ENCODE peak calls at places on chromosomes 2 and 18, in nine cellular contexts. H is CD4-positive, alpha-beta memory T cell; Z is A549; O is CD8-positive, alpha-beta memory T cell; J is mammary epithelial cell; G is left lung; W is fibroblast of lung; M is right atrium auricular region; C is breast epithelium. N is an unnamed sample. For H3K4me1, the result is how much of the 10 kb centered on the place peaks cover.

GRCh38 chr2:132651115-132652099 is 18.6 kb downstream of the LYPD1 start:
- DNase-seq in C (no peak), Z (peak), M (no peak), H (no peak), G (no peak), W (peak), J (no peak), O (no peak), N (no peak)

GRCh38 chr2:221731432-221731831 is 159.3 kb upstream of the EPHA4 start:
- DNase-seq in O (no peak), W (no peak), C (no peak), H (no peak), Z (peak), M (no peak), G (no peak), J (no peak), N (no peak)

GRCh38 chr18:36601316-36601715 is 227.5 kb downstream of the TPGS2 start:
- DNase-seq in Z (no peak), G (no peak), C (no peak), O (no peak), H (no peak), W (no peak), M (no peak), J (no peak), N (no peak)

GRCh38 chr2:20619624-20620024 is 31.3 kb downstream of the HS1BP3 start:
- DNase-seq in H (no peak), M (no peak), O (no peak), W (peak), J (no peak), C (peak), G (peak), Z (no peak), N (peak)

GRCh38 chr18:56632070-56633022 is 6.0 kb downstream of the TXNL1 start:
- DNase-seq in W (no peak), C (no peak), J (no peak), Z (no peak), G (no peak), M (no peak), H (no peak), O (no peak), N (no peak)

GRCh38 chr18:77069931-77070330 is 62.7 kb downstream of the MBP start:
- DNase-seq in O (no peak), H (peak), C (no peak), J (no peak), Z (no peak), W (no peak), M (no peak), G (no peak), N (no peak)

GRCh38 chr2:69692424-69692823 is 48.9 kb upstream of the AAK1 start:
- DNase-seq in C (no peak), H (no peak), Z (no peak), J (peak), M (no peak), O (no peak), W (peak), G (no peak), N (no peak)

GRCh38 chr2:224970311-224970710 is 72.0 kb downstream of the DOCK10 start:
- DNase-seq in W (no peak), J (no peak), G (no peak), Z (no peak), C (no peak), M (no peak), O (no peak), H (no peak), N (no peak)

GRCh38 chr2:149901231-149901859 is 313.8 kb upstream of the MMADHC start:
- DNase-seq in G (no peak), J (no peak), M (no peak), Z (no peak), O (no peak), W (peak), H (no peak), C (no peak), N (no peak)

GRCh38 chr2:241894681-241895426 is 25.3 kb downstream of the RTP5 start:
- DNase-seq in C (peak), W (no peak), H (no peak), O (no peak), G (peak), J (no peak), M (no peak), Z (no peak), N (peak)

GRCh38 chr18:60664736-60665135 is 292.2 kb upstream of the MC4R start:
- DNase-seq in O (no peak), J (no peak), Z (no peak), W (no peak), M (no peak), C (no peak), H (no peak), G (no peak), N (no peak)

GRCh38 chr2:167406558-167406957 is 518.3 kb downstream of the XIRP2 start:
- DNase-seq in G (no peak), W (peak), Z (no peak), M (no peak), C (no peak), O (no peak), J (no peak), H (no peak), N (no peak)

GRCh38 chr2:152067823-152068222 is 31.0 kb downstream of the CACNB4 start:
- DNase-seq in Z (no peak), H (no peak), W (no peak), G (no peak), O (no peak), J (no peak), C (no peak), M (no peak), N (no peak)

GRCh38 chr2:232133078-232133477 is 171.6 kb downstream of the DIS3L2 start:
- DNase-seq in M (no peak), C (no peak), G (no peak), Z (peak), W (no peak), H (no peak), J (peak), O (no peak), N (no peak)

GRCh38 chr2:128594953-128595677 is 276.4 kb upstream of the HS6ST1 start:
- DNase-seq in J (no peak), G (no peak), H (no peak), M (peak), C (no peak), W (no peak), O (no peak), Z (no peak), N (no peak)

GRCh38 chr2:64133828-64134227 is 10.4 kb downstream of the PELI1 start:
- DNase-seq in M (no peak), H (no peak), W (peak), J (peak), O (no peak), Z (no peak), C (no peak), G (no peak), N (no peak)

GRCh38 chr2:1132328-1132964 is 181.8 kb downstream of the SNTG2 start:
- DNase-seq in W (no peak), J (no peak), M (no peak), H (no peak), G (no peak), C (no peak), O (no peak), Z (no peak), N (no peak)

GRCh38 chr2:30149513-30149912 is 2.7 kb downstream of the YPEL5 start:
- DNase-seq in O (peak), Z (no peak), C (no peak), J (peak), H (peak), G (no peak), M (no peak), W (peak), N (no peak)

GRCh38 chr2:9656270-9656766 is 25.5 kb upstream of the YWHAQ start:
- DNase-seq in W (peak), G (no peak), Z (peak), C (no peak), O (no peak), J (peak), H (peak), M (no peak), N (no peak)

GRCh38 chr2:56132138-56132537 is 51.7 kb upstream of the CCDC85A start:
- DNase-seq in C (no peak), Z (peak), M (no peak), W (peak), O (no peak), G (no peak), H (no peak), J (peak), N (no peak)

GRCh38 chr2:46161329-46161728 is 135.9 kb upstream of the EPAS1 start:
- DNase-seq in Z (no peak), W (no peak), C (no peak), M (no peak), J (no peak), G (no peak), H (no peak), O (no peak), N (no peak)

GRCh38 chr2:49972699-49973098 is 818.4 kb upstream of the FSHR start:
- DNase-seq in G (no peak), Z (no peak), W (no peak), J (no peak), M (no peak), C (no peak), H (no peak), O (no peak), N (no peak)

GRCh38 chr18:55376387-55376786 is 211.6 kb downstream of the TCF4 start:
- DNase-seq in W (no peak), M (no peak), H (no peak), O (no peak), C (no peak), J (peak), Z (no peak), G (no peak), N (no peak)

GRCh38 chr2:196012314-196012713 is 56.3 kb downstream of the DNAH7 start:
- DNase-seq in M (no peak), H (no peak), C (no peak), O (no peak), J (peak), W (no peak), G (no peak), Z (no peak), N (no peak)

GRCh38 chr2:232697807-232698110 is 628 bp downstream of the GIGYF2 start:
- DNase-seq in C (no peak), O (peak), H (no peak), Z (no peak), M (no peak), J (no peak), W (no peak), G (no peak), N (no peak)

GRCh38 chr18:3061581-3062416 is 48.9 kb upstream of the LPIN2 start:
- DNase-seq in O (peak), G (no peak), C (no peak), M (no peak), Z (no peak), H (peak), J (no peak), W (no peak), N (no peak)

GRCh38 chr2:164091673-164092072 is 355.9 kb upstream of the FIGN start:
- DNase-seq in W (no peak), C (no peak), O (no peak), G (no peak), M (no peak), H (no peak), Z (no peak), J (no peak), N (no peak)

GRCh38 chr2:54081574-54081973 is 33.8 kb upstream of the ACYP2 start:
- DNase-seq in C (no peak), Z (no peak), H (no peak), J (peak), W (peak), G (no peak), M (no peak), O (no peak), N (no peak)

GRCh38 chr18:22345733-22346132 is 72.0 kb downstream of the CTAGE1 start:
- DNase-seq in C (no peak), O (no peak), H (no peak), W (peak), G (no peak), Z (no peak), J (no peak), M (no peak), N (no peak)

GRCh38 chr18:22346968-22347611 is 70.6 kb downstream of the CTAGE1 start:
- DNase-seq in J (no peak), O (no peak), Z (no peak), H (no peak), C (no peak), W (peak), G (peak), M (peak), N (peak)

GRCh38 chr18:22347624-22348511 is 69.8 kb downstream of the CTAGE1 start:
- DNase-seq in M (no peak), G (no peak), C (no peak), O (peak), H (no peak), Z (no peak), W (peak), J (no peak), N (no peak)

GRCh38 chr18:22344908-22345670 is 72.6 kb downstream of the CTAGE1 start:
- DNase-seq in G (no peak), C (no peak), M (no peak), O (peak), J (no peak), W (peak), H (peak), Z (no peak), N (no peak)

GRCh38 chr18:22346342-22346967 is 71.3 kb downstream of the CTAGE1 start:
- DNase-seq in W (peak), H (peak), O (peak), G (peak), Z (no peak), C (no peak), M (peak), J (peak), N (peak)
- H3K4me1 ChIP-seq in W (under half), H (half or more), O (under half), G (under half), Z (under half), C (under half), M (half or more), J (under half), N (half or more)

DNA sequence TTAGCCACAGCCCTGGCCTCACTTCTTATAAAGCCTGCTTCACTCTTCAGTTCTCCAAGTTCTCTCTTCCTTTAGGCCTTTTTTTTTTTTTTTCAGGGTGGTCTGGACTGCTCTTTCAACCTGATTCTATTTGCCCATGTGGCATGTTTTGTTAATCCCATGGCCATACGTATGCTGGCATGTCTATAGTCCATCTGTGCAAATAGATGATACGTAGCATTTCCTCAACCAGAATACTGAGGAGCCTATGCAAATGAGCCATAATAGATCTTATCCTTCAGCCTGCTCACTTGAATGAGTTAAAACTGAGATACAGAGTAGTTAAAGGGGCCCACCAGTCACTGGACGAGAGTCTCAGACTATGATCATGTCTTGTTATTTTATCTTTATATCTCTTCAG is 265.2 kb upstream of the CXCR4 start:
- DNase-seq in H (no peak), M (no peak), J (no peak), O (no peak), Z (no peak), C (no peak), W (no peak), G (no peak), N (no peak)
- H3K4me1 ChIP-seq in H (under half), M (under half), J (under half), O (under half), Z (under half), C (under half), W (under half), G (under half), N (under half)

DNA sequence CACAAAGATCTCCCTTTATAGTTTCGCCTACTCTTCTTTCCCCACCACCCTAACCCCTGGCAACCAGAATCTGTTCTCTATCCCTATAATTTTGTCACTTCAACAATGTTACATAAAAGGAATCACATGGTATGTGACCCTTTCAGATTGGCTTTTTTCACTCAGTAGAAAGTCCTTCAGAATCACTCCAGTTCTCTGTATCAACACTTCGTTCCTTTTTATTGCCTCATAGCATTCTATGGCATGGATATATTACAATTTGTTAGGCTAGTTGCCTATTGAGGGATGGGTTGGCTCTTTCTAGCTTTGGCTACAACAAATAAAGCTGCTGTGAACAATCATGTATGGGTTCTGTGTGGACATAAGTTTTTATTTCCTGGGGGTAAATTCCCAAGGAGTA is 163.1 kb downstream of the RPIA start:
- DNase-seq in W (no peak), G (no peak), J (no peak), M (no peak), Z (no peak), O (no peak), C (no peak), H (no peak), N (no peak)
- H3K4me1 ChIP-seq in W (under half), G (under half), J (under half), M (under half), Z (under half), O (under half), C (under half), H (under half), N (under half)

GRCh38 chr18:63779386-63779785 is 4.2 kb downstream of the SERPINB7 start:
- DNase-seq in M (no peak), H (no peak), W (no peak), G (no peak), J (peak), C (no peak), Z (no peak), O (no peak), N (no peak)
- H3K4me1 ChIP-seq in M (under half), H (under half), W (under half), G (under half), J (under half), C (under half), Z (under half), O (under half), N (under half)

DNA sequence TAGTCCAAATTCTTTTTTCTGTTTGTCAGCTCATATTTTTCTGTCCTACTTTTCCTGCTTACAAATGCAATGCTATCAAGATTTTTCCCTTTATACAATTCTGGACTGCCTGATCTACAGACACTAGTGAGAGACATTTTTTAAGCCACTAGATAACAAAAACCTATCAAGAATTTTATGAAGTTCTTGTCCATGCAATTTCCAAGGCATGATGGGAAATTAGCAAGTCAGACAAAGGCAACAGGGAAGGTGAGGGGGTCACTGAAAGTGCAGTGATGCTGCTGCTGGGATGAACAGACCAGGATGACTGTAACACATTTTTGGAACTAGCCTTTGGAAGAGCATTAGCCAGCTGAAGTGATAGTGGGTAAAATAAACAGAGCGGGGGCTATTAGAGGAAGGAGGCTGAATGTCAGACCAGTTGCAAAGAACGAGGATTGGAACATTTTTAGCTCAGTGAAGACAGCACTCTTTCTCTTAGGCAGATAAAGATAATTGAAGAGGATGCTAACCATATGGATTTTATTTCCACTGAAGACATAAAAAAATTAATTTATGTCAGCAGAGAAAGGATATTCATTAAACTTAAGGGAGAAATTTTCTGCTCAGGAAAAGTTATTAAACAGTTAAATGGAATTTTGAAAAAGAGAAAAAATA is 17.9 kb downstream of the NRXN1 start:
- DNase-seq in M (no peak), H (no peak), C (no peak), O (no peak), Z (no peak), W (no peak), G (no peak), J (no peak), N (no peak)
- H3K4me1 ChIP-seq in M (under half), H (under half), C (under half), O (under half), Z (under half), W (under half), G (under half), J (under half), N (under half)

DNA sequence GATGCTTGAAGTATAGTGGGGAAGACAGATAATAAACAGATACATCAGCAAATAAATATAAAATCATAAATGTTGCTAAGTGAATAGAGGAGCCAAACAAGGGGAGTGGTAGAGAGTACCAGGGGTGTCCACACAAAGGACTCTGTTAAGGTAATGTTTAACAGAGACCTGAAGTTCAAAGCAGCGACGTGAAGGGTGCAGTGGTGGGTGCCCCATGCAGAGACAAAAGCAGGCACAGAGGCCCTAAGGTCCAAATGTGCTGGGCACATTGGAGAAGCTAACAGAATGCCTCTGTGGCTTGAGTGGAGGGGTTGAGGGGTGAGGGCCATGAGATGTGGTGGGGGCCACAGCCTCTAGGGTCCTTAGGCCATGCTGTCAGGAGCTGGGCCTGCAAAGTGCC is 109.1 kb downstream of the POLE4 start:
- DNase-seq in G (no peak), M (no peak), Z (no peak), H (no peak), O (no peak), W (no peak), J (no peak), C (no peak), N (no peak)
- H3K4me1 ChIP-seq in G (under half), M (under half), Z (under half), H (under half), O (under half), W (under half), J (under half), C (under half), N (under half)